ENCODE peak calls at places on chromosomes 5 and 9, in nine cellular contexts. C is neural crest cell; H is activated naive CD8-positive, alpha-beta T cell treated with anti-CD3 and anti-CD28 coated beads for 36 hours; X is bronchial epithelial cell; A is HTR-8/SVneo; G is T-helper 17 cell; Z is EL; R is A549; U is HEK293T. Y is an unnamed sample.

GRCh38 chr5:21806943-21807342 is 1046.2 kb downstream of the CDH12 start:
- DNase-seq in H (no peak), U (no peak), A (no peak), R (no peak), X (peak), C (no peak), G (no peak), Z (peak), Y (no peak)

GRCh38 chr9:134503301-134504105 is 138.1 kb upstream of the COL5A1 start:
- DNase-seq in U (no peak), G (no peak), R (no peak), X (no peak), C (no peak), Z (no peak), H (no peak), A (no peak), Y (no peak)

GRCh38 chr5:13278148-13278547 is 666.3 kb downstream of the DNAH5 start:
- DNase-seq in U (peak), C (no peak), R (peak), Z (no peak), H (no peak), G (no peak), X (peak), A (no peak), Y (no peak)

GRCh38 chr5:1975898-1976765 is 93.4 kb upstream of the IRX4 start:
- DNase-seq in G (no peak), X (no peak), H (no peak), C (no peak), R (no peak), U (no peak), A (no peak), Z (no peak), Y (no peak)

GRCh38 chr9:25861416-25861815 is 183.2 kb upstream of the TUSC1 start:
- DNase-seq in G (no peak), Z (no peak), R (no peak), X (no peak), C (no peak), U (no peak), H (no peak), A (no peak), Y (no peak)

GRCh38 chr9:137245450-137246421 is 4.6 kb downstream of the TUBB4B start:
- DNase-seq in G (no peak), X (no peak), C (no peak), R (no peak), Z (no peak), A (no peak), H (no peak), U (no peak), Y (no peak)

GRCh38 chr5:166509085-166509484 is 1782.4 kb upstream of the WWC1 start:
- DNase-seq in H (no peak), Z (no peak), X (no peak), U (peak), A (no peak), R (peak), C (peak), G (no peak), Y (no peak)

GRCh38 chr9:137674307-137675305 is 55.8 kb downstream of the EHMT1 start:
- DNase-seq in A (no peak), C (no peak), R (no peak), G (no peak), U (no peak), Z (no peak), H (no peak), X (no peak), Y (no peak)

GRCh38 chr9:87620727-87621322 is 105.1 kb upstream of the CTSL start:
- DNase-seq in H (no peak), U (no peak), G (no peak), X (no peak), Z (no peak), C (no peak), A (no peak), R (no peak), Y (no peak)

GRCh38 chr9:136122425-136123383 is 4.0 kb upstream of the TMEM250 start:
- DNase-seq in X (no peak), U (peak), A (peak), H (peak), Z (peak), R (peak), G (peak), C (peak), Y (peak)

GRCh38 chr5:66603881-66604280 is 7.7 kb downstream of the MAST4 start:
- DNase-seq in U (no peak), X (no peak), C (no peak), A (no peak), H (no peak), R (no peak), G (no peak), Z (no peak), Y (no peak)

GRCh38 chr5:10565785-10566506 is 2.1 kb downstream of the ANKRD33B start:
- DNase-seq in R (no peak), G (no peak), A (no peak), U (no peak), C (no peak), X (no peak), H (peak), Z (no peak), Y (no peak)

GRCh38 chr5:179266291-179267070 is 78.8 kb downstream of the ADAMTS2 start:
- DNase-seq in Z (peak), G (no peak), U (no peak), X (no peak), A (no peak), H (no peak), C (no peak), R (no peak), Y (no peak)

GRCh38 chr9:90799271-90799860 is 2.3 kb upstream of the SYK start:
- DNase-seq in R (no peak), G (no peak), U (no peak), A (no peak), X (no peak), H (no peak), C (no peak), Z (no peak), Y (no peak)

GRCh38 chr5:1514027-1514818 is 9.5 kb downstream of the LPCAT1 start:
- DNase-seq in H (no peak), A (no peak), Z (no peak), G (peak), X (no peak), C (no peak), R (no peak), U (no peak), Y (no peak)